ENCODE peak calls at places on chromosome 9, in seven cellular contexts. One of them, this sample, is unnamed.
A peak's percentile ranks its signal among the peaks of the same experiment; 100 is the strongest.

GRCh38 chr9:124511426-124511840 is 4.2 kb upstream of the NR5A1 start:
- DNase-seq in mammary epithelial cell: no peak
- DNase-seq in HepG2: peak; percentile 52
- DNase-seq in SK-N-SH: peak; percentile 69
- DNase-seq in vagina: no peak
- DNase-seq in cardiac muscle cell: no peak
- DNase-seq in OCI-LY7: no peak
- DNase-seq in this sample: no peak

GRCh38 chr9:137416006-137416562 is 6.9 kb downstream of the EXD3 start:
- DNase-seq in mammary epithelial cell: no peak
- DNase-seq in HepG2: no peak
- DNase-seq in SK-N-SH: no peak
- DNase-seq in vagina: no peak
- DNase-seq in cardiac muscle cell: no peak
- DNase-seq in OCI-LY7: no peak
- DNase-seq in this sample: peak; percentile 28

GRCh38 chr9:80251778-80252177 is 680.0 kb downstream of the TLE4 start:
- DNase-seq in mammary epithelial cell: no peak
- DNase-seq in HepG2: no peak
- DNase-seq in SK-N-SH: no peak
- DNase-seq in vagina: no peak
- DNase-seq in cardiac muscle cell: no peak
- DNase-seq in OCI-LY7: no peak
- DNase-seq in this sample: no peak

GRCh38 chr9:28927711-28928110 is 1354.4 kb upstream of the C9orf72 start:
- DNase-seq in mammary epithelial cell: peak; percentile 94
- DNase-seq in HepG2: no peak
- DNase-seq in SK-N-SH: no peak
- DNase-seq in vagina: no peak
- DNase-seq in cardiac muscle cell: no peak
- DNase-seq in OCI-LY7: no peak
- DNase-seq in this sample: no peak

GRCh38 chr9:27393054-27393846 is 96.3 kb upstream of the EQTN start:
- DNase-seq in mammary epithelial cell: no peak
- DNase-seq in HepG2: no peak
- DNase-seq in SK-N-SH: no peak
- DNase-seq in vagina: no peak
- DNase-seq in cardiac muscle cell: no peak
- DNase-seq in OCI-LY7: no peak
- DNase-seq in this sample: no peak

GRCh38 chr9:121725008-121725795 is 73.8 kb downstream of the DAB2IP start:
- DNase-seq in mammary epithelial cell: peak; percentile 79
- DNase-seq in HepG2: no peak
- DNase-seq in SK-N-SH: no peak
- DNase-seq in vagina: no peak
- DNase-seq in cardiac muscle cell: peak; percentile 99
- DNase-seq in OCI-LY7: no peak
- DNase-seq in this sample: peak; percentile 84

GRCh38 chr9:14372437-14373318 is 58.7 kb upstream of the NFIB start:
- DNase-seq in mammary epithelial cell: peak; percentile 80
- DNase-seq in HepG2: peak; percentile 53
- DNase-seq in SK-N-SH: peak; percentile 67
- DNase-seq in vagina: no peak
- DNase-seq in cardiac muscle cell: peak; percentile 83
- DNase-seq in OCI-LY7: no peak
- DNase-seq in this sample: no peak

GRCh38 chr9:110148384-110148783 is 59.6 kb downstream of the C9orf152 start:
- DNase-seq in mammary epithelial cell: peak; percentile 45
- DNase-seq in HepG2: no peak
- DNase-seq in SK-N-SH: no peak
- DNase-seq in vagina: no peak
- DNase-seq in cardiac muscle cell: no peak
- DNase-seq in OCI-LY7: peak; percentile 89
- DNase-seq in this sample: no peak

GRCh38 chr9:38120961-38121360 is 51.9 kb upstream of the SHB start:
- DNase-seq in mammary epithelial cell: no peak
- DNase-seq in HepG2: no peak
- DNase-seq in SK-N-SH: no peak
- DNase-seq in vagina: no peak
- DNase-seq in cardiac muscle cell: no peak
- DNase-seq in OCI-LY7: no peak
- DNase-seq in this sample: no peak

GRCh38 chr9:77556396-77556795 is 91.7 kb downstream of the GNA14 start:
- DNase-seq in mammary epithelial cell: no peak
- DNase-seq in HepG2: no peak
- DNase-seq in SK-N-SH: no peak
- DNase-seq in vagina: no peak
- DNase-seq in cardiac muscle cell: no peak
- DNase-seq in OCI-LY7: no peak
- DNase-seq in this sample: no peak

GRCh38 chr9:121607434-121608248 is 43.8 kb upstream of the DAB2IP start:
- DNase-seq in mammary epithelial cell: no peak
- DNase-seq in HepG2: peak; percentile 65
- DNase-seq in SK-N-SH: peak; percentile 75
- DNase-seq in vagina: no peak
- DNase-seq in cardiac muscle cell: peak; percentile 41
- DNase-seq in OCI-LY7: no peak
- DNase-seq in this sample: no peak

GRCh38 chr9:109974143-109974917 is 194.3 kb downstream of the PALM2AKAP2 start:
- DNase-seq in mammary epithelial cell: no peak
- DNase-seq in HepG2: no peak
- DNase-seq in SK-N-SH: no peak
- DNase-seq in vagina: no peak
- DNase-seq in cardiac muscle cell: no peak
- DNase-seq in OCI-LY7: peak; percentile 74
- DNase-seq in this sample: peak; percentile 56

GRCh38 chr9:107020040-107020530 is 157.1 kb downstream of the ZNF462 start:
- DNase-seq in mammary epithelial cell: peak; percentile 87
- DNase-seq in HepG2: no peak
- DNase-seq in SK-N-SH: no peak
- DNase-seq in vagina: no peak
- DNase-seq in cardiac muscle cell: peak; percentile 96
- DNase-seq in OCI-LY7: peak; percentile 8
- DNase-seq in this sample: no peak

GRCh38 chr9:134036130-134036529 is 10.8 kb downstream of the BRD3OS start:
- DNase-seq in mammary epithelial cell: no peak
- DNase-seq in HepG2: no peak
- DNase-seq in SK-N-SH: no peak
- DNase-seq in vagina: no peak
- DNase-seq in cardiac muscle cell: no peak
- DNase-seq in OCI-LY7: no peak
- DNase-seq in this sample: no peak

GRCh38 chr9:30771278-30771677 is 1613.2 kb upstream of the ACO1 start:
- DNase-seq in mammary epithelial cell: no peak
- DNase-seq in HepG2: no peak
- DNase-seq in SK-N-SH: no peak
- DNase-seq in vagina: no peak
- DNase-seq in cardiac muscle cell: no peak
- DNase-seq in OCI-LY7: no peak
- DNase-seq in this sample: no peak
- H3K9me3 ChIP-seq in mammary epithelial cell: no peaks in the 10 kb centered on the region
- H3K9me3 ChIP-seq in HepG2: no peaks in the 10 kb centered on the region
- H3K9me3 ChIP-seq in SK-N-SH: no peaks in the 10 kb centered on the region
- H3K9me3 ChIP-seq in vagina: no peaks in the 10 kb centered on the region
- H3K9me3 ChIP-seq in cardiac muscle cell: no peaks in the 10 kb centered on the region
- H3K9me3 ChIP-seq in OCI-LY7: no peaks in the 10 kb centered on the region
- H3K9me3 ChIP-seq in this sample: no peaks in the 10 kb centered on the region

DNA sequence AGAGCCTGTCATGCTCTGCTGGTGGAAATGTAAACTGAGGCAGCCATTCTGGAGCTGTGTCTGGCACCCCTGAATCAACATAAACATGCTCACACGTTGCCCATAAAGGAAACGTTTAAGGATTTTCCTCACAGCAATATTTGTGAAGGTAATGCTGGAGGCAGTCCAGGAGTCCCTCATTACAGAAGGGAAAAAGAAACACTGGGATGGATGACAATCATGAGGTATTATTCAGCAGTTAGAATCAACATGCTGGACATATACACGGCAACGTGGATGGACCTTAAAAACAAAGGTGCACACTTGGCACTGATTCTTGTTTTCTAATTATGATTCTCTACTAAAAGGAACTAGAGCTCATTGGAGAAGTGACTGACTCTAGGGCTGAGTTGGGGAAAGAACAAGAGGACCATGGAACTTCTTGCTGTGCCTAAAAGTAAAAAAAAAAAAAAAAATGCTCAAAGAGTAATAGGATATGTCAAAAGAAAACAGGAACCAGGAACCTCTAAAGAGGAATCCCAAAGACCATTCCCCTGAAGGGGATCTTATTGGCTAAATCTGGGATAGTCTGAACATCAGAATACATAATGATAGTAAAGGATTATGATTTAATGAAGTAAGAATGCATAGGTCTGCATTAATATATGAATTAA is 18.6 kb downstream of the B4GALT1 start:
- DNase-seq in mammary epithelial cell: no peak
- DNase-seq in HepG2: no peak
- DNase-seq in SK-N-SH: no peak
- DNase-seq in vagina: no peak
- DNase-seq in cardiac muscle cell: no peak
- DNase-seq in OCI-LY7: no peak
- DNase-seq in this sample: no peak
- H3K27ac ChIP-seq in mammary epithelial cell: no peak overlapping the region
- H3K27ac ChIP-seq in HepG2: no peak overlapping the region
- H3K27ac ChIP-seq in SK-N-SH: no peak overlapping the region
- H3K27ac ChIP-seq in vagina: no peak overlapping the region
- H3K27ac ChIP-seq in cardiac muscle cell: no peak overlapping the region
- H3K27ac ChIP-seq in OCI-LY7: no peak overlapping the region
- H3K27ac ChIP-seq in this sample: no peak overlapping the region

DNA sequence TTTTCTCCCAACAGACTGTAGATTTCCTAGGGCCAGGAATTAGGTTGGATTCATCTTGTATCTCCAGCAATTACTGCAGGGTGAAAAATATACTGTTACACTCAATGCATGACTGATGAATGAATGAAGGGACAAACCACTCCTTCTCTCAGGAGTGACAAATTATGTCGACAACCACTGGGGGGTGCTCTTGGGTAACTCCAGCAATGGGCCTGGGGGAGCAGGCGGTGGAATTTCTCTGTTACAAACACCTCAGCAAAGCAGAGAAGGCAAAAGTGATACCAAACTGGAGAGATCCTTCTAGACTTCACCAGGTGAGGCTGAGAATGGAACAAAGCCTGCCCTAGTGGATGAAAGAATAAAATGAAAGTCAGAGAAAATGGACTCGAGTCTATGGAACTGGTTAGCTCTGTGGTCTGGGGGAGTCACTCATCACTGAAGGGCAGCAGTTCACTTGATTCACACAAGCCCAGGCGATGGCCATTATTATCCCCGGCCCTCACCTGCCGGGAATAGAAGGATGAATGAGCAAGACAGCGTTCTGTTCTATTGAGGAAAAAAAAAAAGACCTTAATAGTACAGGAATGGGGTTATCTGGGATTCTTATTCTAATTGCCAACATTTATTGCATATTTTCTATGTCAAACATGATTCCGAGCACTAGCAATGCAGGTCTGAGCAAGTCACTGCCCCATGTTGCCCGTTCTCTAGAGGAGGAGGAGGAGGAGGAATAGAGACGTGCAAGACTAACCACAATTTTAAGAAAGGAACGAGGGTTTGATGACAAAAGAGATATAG is 341.1 kb downstream of the ASTN2 start:
- DNase-seq in mammary epithelial cell: peak; percentile 16
- DNase-seq in HepG2: peak; percentile 4
- DNase-seq in SK-N-SH: peak; percentile 78
- DNase-seq in vagina: no peak
- DNase-seq in cardiac muscle cell: peak; percentile 50
- DNase-seq in OCI-LY7: peak; percentile 1
- DNase-seq in this sample: no peak
- TF ChIP-seq CTCF in mammary epithelial cell: peak; percentile 69
- TF ChIP-seq CTCF in HepG2: peak; percentile 60
- TF ChIP-seq CTCF in SK-N-SH: peak; percentile 54
- TF ChIP-seq CTCF in vagina: no peak
- TF ChIP-seq CTCF in cardiac muscle cell: peak; percentile 61
- TF ChIP-seq CTCF in OCI-LY7: peak; percentile 77
- TF ChIP-seq CTCF in this sample: no peak

GRCh38 chr9:113056191-113057106 is at the start of gene ZFP37:
- DNase-seq in mammary epithelial cell: peak; percentile 90
- DNase-seq in HepG2: peak; percentile 89
- DNase-seq in SK-N-SH: peak; percentile 93
- DNase-seq in vagina: no peak
- DNase-seq in cardiac muscle cell: peak; percentile 97
- DNase-seq in OCI-LY7: peak; percentile 87
- DNase-seq in this sample: peak; percentile 91

GRCh38 chr9:113057193-113057592 is 669 bp upstream of the ZFP37 start:
- DNase-seq in mammary epithelial cell: no peak
- DNase-seq in HepG2: peak; percentile 11
- DNase-seq in SK-N-SH: no peak
- DNase-seq in vagina: no peak
- DNase-seq in cardiac muscle cell: no peak
- DNase-seq in OCI-LY7: no peak
- DNase-seq in this sample: no peak
- H3K9me3 ChIP-seq in mammary epithelial cell: peaks cover 17% of the 10 kb centered on the region
- H3K9me3 ChIP-seq in HepG2: peaks cover 42% of the 10 kb centered on the region
- H3K9me3 ChIP-seq in SK-N-SH: no peaks in the 10 kb centered on the region
- H3K9me3 ChIP-seq in vagina: peaks cover 18% of the 10 kb centered on the region
- H3K9me3 ChIP-seq in cardiac muscle cell: peaks cover 2% of the 10 kb centered on the region
- H3K9me3 ChIP-seq in OCI-LY7: peaks cover 11% of the 10 kb centered on the region
- H3K9me3 ChIP-seq in this sample: peaks cover 35% of the 10 kb centered on the region

DNA sequence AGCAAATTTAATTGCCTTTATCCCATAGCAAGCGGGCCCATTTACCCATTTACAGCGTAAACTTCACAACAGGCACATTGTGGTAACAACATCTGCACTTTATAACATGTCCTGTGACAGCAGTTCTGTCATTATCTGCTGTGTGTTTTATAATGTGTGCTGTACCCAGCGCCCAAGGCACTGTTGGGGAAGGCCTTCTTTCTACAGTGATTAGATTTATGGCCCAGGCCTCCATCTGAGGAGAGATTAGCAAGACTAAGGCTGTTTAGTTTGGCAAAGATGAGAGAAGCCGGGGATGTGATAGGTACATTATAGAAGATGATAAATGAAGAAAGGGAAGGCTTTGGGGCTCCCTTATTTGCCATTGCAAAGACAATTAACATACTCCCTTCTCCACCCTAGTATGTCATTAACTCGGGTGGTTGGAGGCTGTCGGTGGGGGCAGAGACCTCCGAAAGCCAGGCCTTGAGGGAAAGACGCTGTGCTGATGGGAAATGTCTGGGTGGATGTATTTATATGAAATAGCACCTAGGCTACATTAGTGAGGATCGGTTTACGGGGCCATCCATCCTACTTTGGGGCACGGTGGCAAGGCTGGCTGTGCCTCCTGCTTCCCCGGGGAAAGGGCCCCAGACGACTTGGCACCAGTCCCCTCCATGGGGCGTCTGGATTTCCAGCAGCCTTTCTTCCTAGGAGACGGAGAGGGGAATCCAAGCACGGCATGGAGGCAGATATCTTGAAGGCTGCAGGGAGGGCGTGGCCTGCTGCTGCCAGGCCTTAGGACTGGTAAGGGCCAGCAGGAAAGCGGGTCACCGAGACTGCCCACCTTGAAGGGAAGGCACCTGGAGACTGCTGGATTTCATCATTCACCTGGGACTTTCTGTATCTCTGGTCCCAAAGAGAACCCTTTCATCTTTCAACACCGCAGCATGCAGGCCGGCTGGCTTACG is 64.3 kb upstream of the PTCH1 start:
- DNase-seq in mammary epithelial cell: no peak
- DNase-seq in HepG2: no peak
- DNase-seq in SK-N-SH: peak; percentile 83
- DNase-seq in vagina: no peak
- DNase-seq in cardiac muscle cell: no peak
- DNase-seq in OCI-LY7: no peak
- DNase-seq in this sample: no peak
- H3K27ac ChIP-seq in mammary epithelial cell: no peak overlapping the region
- H3K27ac ChIP-seq in HepG2: no peak overlapping the region
- H3K27ac ChIP-seq in SK-N-SH: peak overlapping the region; percentile 97
- H3K27ac ChIP-seq in vagina: no peak overlapping the region
- H3K27ac ChIP-seq in cardiac muscle cell: no peak overlapping the region
- H3K27ac ChIP-seq in OCI-LY7: no peak overlapping the region
- H3K27ac ChIP-seq in this sample: no peak overlapping the region

This sample was measured in lower lobe of right lung.